ENCODE peak calls at places on chromosome 15, in nine cellular contexts. Z, F, X, T, P, Q, N, L and O are unnamed samples.

GRCh38 chr15:33022629-33023028 is 171.9 kb downstream of the FMN1 start:
- DNase-seq in N (peak; percentile 77), T (peak; percentile 73), P (peak; percentile 38), L (peak; percentile 52), Q (no peak), Z (no peak), F (peak; percentile 61), X (peak; percentile 54), O (no peak)

GRCh38 chr15:63210151-63211051 is 21.0 kb downstream of the RAB8B start:
- DNase-seq in N (no peak), Q (no peak), L (no peak), F (no peak), P (no peak), Z (no peak), T (no peak), X (no peak), O (no peak)

GRCh38 chr15:43516801-43517353 is 531 bp upstream of the MAP1A start:
- DNase-seq in N (no peak), Z (no peak), Q (no peak), L (no peak), P (peak; percentile 33), F (no peak), X (no peak), T (no peak), O (no peak)

GRCh38 chr15:56927816-56928215 is 9.4 kb downstream of the TCF12 start:
- DNase-seq in F (no peak), P (peak; percentile 27), X (no peak), T (no peak), N (no peak), L (no peak), Q (no peak), Z (no peak), O (no peak)

GRCh38 chr15:22251422-22251821 is 171.1 kb downstream of the OR4M2 start:
- DNase-seq in F (no peak), X (no peak), Q (no peak), L (no peak), N (no peak), T (no peak), Z (no peak), P (no peak), O (no peak)

GRCh38 chr15:76206325-76206976 is 104.8 kb downstream of the ETFA start:
- DNase-seq in L (peak; percentile 65), N (no peak), X (peak; percentile 66), Q (no peak), Z (no peak), P (peak; percentile 83), T (peak; percentile 96), F (no peak), O (no peak)

GRCh38 chr15:92805080-92805708 is 94.9 kb upstream of the CHD2 start:
- DNase-seq in Q (no peak), N (no peak), L (no peak), Z (no peak), T (no peak), P (peak; percentile 20), X (no peak), F (no peak), O (no peak)

GRCh38 chr15:42203891-42204290 is 4.2 kb downstream of the VPS39 start:
- DNase-seq in X (no peak), P (no peak), N (no peak), Q (no peak), F (no peak), L (no peak), Z (no peak), T (no peak), O (no peak)

GRCh38 chr15:82852906-82853635 is 43.6 kb downstream of the WHAMM start:
- DNase-seq in F (no peak), P (no peak), X (no peak), Z (no peak), N (no peak), L (no peak), T (peak; percentile 24), Q (no peak), O (no peak)

GRCh38 chr15:31393441-31394091 is 66.9 kb downstream of the KLF13 start:
- DNase-seq in L (no peak), T (no peak), Z (no peak), P (no peak), F (no peak), Q (no peak), X (no peak), N (no peak), O (no peak)

GRCh38 chr15:89817701-89818280 is 3.1 kb upstream of the ANPEP start:
- DNase-seq in P (peak; percentile 39), T (no peak), N (no peak), X (no peak), L (no peak), Q (no peak), F (no peak), Z (no peak), O (no peak)

GRCh38 chr15:52798529-52799101 is 8.5 kb upstream of the ONECUT1 start:
- DNase-seq in Z (no peak), Q (no peak), F (no peak), P (no peak), X (no peak), L (no peak), N (no peak), T (no peak), O (no peak)

GRCh38 chr15:80242132-80242769 is 9.8 kb downstream of the CTXND1 start:
- DNase-seq in Z (no peak), X (no peak), L (no peak), Q (no peak), P (peak; percentile 39), N (peak; percentile 3), F (peak; percentile 56), T (no peak), O (no peak)

GRCh38 chr15:74613953-74614743 is 1.5 kb upstream of the CLK3 start:
- DNase-seq in T (no peak), N (no peak), Q (peak; percentile 32), X (no peak), F (peak; percentile 76), Z (no peak), P (no peak), L (peak; percentile 86), O (no peak)

DNA sequence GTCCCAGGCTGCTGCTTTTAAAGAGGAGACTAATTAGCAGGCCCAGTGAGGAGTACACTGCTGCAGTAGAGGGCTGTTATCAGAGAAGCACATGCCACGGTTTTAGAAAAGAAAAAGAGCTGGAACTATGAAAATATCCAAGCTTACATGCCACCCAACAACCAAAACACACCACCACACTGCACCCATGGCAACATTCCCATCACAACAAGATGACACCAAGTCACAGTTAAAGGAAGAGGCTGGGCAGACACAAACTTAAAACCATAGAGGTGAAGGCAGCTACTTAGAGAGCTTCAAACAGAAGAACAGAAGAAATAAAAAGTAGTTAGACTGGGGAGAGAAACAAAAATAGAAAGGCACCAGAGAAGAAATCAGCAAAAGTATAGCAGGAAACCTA is 37.0 kb downstream of the NPTN start:
- DNase-seq in Z (no peak), Q (no peak), N (no peak), T (no peak), F (no peak), L (no peak), X (no peak), P (no peak), O (no peak)
- TF ChIP-seq CTCF in Z (no peak), Q (no peak), N (no peak), T (no peak), F (no peak), L (no peak), X (no peak), P (no peak), O (no peak)

DNA sequence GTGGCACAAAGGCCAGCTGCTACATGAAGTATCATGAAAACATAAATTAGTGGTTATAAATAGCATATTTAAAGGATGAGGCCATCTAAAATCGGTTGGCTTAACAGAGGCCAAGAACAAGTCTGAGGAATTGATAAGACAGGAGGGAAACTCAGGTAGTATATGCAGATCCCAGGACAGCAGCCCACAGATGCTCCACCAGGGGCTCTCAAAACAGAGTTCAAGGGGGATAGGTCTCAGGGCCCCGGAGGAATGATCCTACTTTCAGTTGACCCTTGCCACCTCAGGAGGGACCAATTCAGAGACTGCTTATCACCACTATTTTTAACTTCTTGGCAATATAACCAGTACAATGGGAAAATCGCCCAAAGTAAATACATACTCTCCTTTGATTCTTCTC is 56.8 kb downstream of the RORA start:
- DNase-seq in N (no peak), Q (no peak), T (no peak), P (no peak), X (no peak), F (no peak), L (no peak), Z (no peak), O (no peak)
- TF ChIP-seq CTCF in N (no peak), Q (no peak), T (no peak), P (no peak), X (no peak), F (no peak), L (no peak), Z (no peak), O (no peak)

DNA sequence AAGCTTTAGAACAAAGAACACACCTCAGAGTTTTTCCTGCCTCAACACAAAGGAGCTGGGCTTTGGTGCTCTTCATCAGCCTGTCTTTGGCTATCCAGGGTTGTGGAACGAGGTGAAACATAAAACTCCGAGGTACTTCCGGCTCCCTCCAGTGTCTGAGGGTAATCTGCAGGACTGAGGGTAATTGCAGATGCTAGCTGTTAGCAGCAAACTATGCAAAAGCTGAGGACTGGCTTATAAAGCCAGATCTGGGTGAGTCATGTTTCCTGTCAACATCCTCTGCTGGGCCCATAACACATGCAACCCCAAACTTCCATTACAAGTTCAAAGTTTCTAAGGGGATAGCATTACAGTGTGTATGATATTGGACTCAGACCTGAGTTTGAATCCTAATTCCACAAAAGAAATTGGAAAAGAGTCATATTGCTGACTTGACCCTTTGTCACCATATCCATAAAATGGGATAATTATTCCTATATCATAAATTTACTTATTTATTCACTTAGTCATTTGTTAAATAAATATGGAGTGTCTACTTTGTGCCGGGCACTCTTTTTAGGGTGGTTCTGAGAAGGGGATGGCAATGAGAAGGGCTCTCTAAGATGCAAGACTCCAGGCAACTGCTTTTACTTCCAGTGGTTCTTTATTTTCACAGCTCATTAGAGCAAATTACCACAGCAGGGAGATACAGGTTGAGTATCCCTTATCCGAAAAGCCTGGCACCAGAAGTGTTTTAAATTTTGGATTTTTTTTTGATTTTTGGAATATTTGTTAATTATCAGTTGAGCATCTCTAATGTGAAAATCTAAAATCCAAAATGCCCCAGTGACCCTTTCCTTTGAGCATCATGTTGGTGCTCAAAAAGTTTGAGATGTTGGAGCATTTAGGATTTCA is 9.5 kb upstream of the TRIM69 start:
- DNase-seq in X (peak; percentile 66), Q (peak; percentile 78), Z (peak; percentile 84), N (peak; percentile 83), F (no peak), T (peak; percentile 49), L (peak; percentile 79), P (peak; percentile 93), O (peak; percentile 83)
- TF ChIP-seq CTCF in X (no peak), Q (peak; percentile 28), Z (no peak), N (no peak), F (no peak), T (no peak), L (no peak), P (peak; percentile 13), O (no peak)

DNA sequence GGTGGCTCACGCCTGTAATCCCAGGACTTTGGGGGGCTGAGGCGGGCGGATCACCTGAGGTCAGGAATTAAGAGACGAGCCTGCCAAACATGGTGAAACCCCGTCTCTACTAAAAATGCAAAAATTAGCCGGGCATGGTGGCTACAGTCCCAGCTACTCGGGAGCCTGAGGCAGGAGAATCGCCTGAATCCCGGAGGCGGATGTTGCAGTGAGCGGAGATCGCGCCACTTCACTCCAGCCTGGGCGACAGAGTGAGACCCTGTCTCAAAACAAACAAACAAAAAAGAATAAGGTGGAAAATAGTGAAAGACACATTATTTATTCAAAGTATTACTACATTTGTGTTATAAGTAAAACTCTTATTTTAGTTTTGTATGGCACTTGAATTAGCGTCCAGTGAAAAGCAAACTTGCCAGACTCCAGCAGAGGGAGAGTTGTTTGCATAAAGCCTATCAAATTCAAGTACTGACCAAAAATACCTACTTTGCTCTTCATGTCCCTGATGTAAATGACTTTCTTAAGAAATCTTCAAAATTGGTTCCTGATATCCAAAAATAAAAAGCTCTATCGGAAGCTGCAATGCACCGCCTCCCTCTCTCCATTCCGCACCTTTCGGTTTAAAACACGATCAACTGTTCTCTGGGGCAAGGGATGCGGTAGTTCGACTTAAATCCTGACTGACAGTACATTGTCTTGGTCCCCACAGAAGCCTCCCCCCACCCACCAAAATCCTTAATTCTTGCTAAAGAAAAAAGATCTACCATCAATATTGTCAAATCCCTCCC is 1.2 kb downstream of the TRPM7 start:
- DNase-seq in N (peak; percentile 13), L (no peak), Q (no peak), F (no peak), X (no peak), Z (no peak), P (peak; percentile 29), T (no peak), O (no peak)
- TF ChIP-seq CTCF in N (peak; percentile 15), L (no peak), Q (peak; percentile 24), F (no peak), X (no peak), Z (no peak), P (peak; percentile 15), T (no peak), O (no peak)